ENCODE peak calls at places on chromosomes 1 and 21, in four cellular contexts. U is H1, B is mesendoderm, T is IMR-90. N is an unnamed sample.

GRCh38 chr1:173411835-173412742 is 65.0 kb upstream of the PRDX6 start:
- DNase-seq in B (no peak), T (peak), U (no peak), N (no peak)

GRCh38 chr1:111565079-111565478 is 54.5 kb upstream of the RAP1A start:
- DNase-seq in B (no peak), T (peak), U (no peak), N (no peak)

GRCh38 chr1:219990782-219991510 is 55.4 kb downstream of the EPRS1 start:
- DNase-seq in U (no peak), B (peak), T (peak), N (no peak)

GRCh38 chr1:89483010-89483756 is 41.4 kb upstream of the LRRC8B start:
- DNase-seq in U (peak), B (peak), T (peak), N (peak)

GRCh38 chr1:243727503-243728191 is 122.4 kb downstream of the AKT3 start:
- DNase-seq in B (no peak), T (no peak), U (no peak), N (no peak)

GRCh38 chr1:156126043-156126700 is 11.7 kb downstream of the LMNA start:
- DNase-seq in B (peak), T (peak), U (peak), N (peak)

GRCh38 chr1:180181996-180182675 is 27.5 kb downstream of the QSOX1 start:
- DNase-seq in B (no peak), U (no peak), T (no peak), N (no peak)

GRCh38 chr1:230119340-230119739 is 52.3 kb downstream of the GALNT2 start:
- DNase-seq in T (no peak), B (no peak), U (no peak), N (no peak)

GRCh38 chr1:225871374-225872074 is 10.7 kb downstream of the TMEM63A start:
- DNase-seq in T (no peak), B (peak), U (no peak), N (no peak)

GRCh38 chr1:73998348-73998959 is 199.5 kb downstream of the LRRIQ3 start:
- DNase-seq in U (no peak), B (peak), T (peak), N (no peak)

GRCh38 chr1:111140680-111140967 is 601 bp downstream of the CEPT1 start:
- DNase-seq in U (no peak), B (peak), T (peak), N (peak)

GRCh38 chr1:174786760-174787159 is 213.0 kb upstream of the CACYBP start:
- DNase-seq in T (no peak), U (no peak), B (no peak), N (no peak)

GRCh38 chr1:178864326-178864725 is 6.6 kb downstream of the ANGPTL1 start:
- DNase-seq in U (no peak), B (no peak), T (peak), N (no peak)

GRCh38 chr21:16318651-16319300 is 589.0 kb downstream of the USP25 start:
- DNase-seq in U (no peak), T (no peak), B (no peak), N (no peak)
- H4K5ac ChIP-seq in U (no peak), T (no peak), B (no peak), N (no peak)

GRCh38 chr1:2347409-2347785 is 44.0 kb downstream of the MORN1 start:
- DNase-seq in B (no peak), U (no peak), T (no peak), N (no peak)

GRCh38 chr1:2344744-2345296 is 46.5 kb downstream of the MORN1 start:
- DNase-seq in U (no peak), B (no peak), T (no peak), N (no peak)

GRCh38 chr1:2346691-2347408 is 44.5 kb downstream of the MORN1 start:
- DNase-seq in U (no peak), B (no peak), T (no peak), N (no peak)

GRCh38 chr1:2344121-2344681 is 47.2 kb downstream of the MORN1 start:
- DNase-seq in U (no peak), T (no peak), B (no peak), N (no peak)

GRCh38 chr1:2345297-2346075 is 45.9 kb downstream of the MORN1 start:
- DNase-seq in T (no peak), U (no peak), B (no peak), N (no peak)
- H2BK15ac ChIP-seq in T (no peak), U (no peak), B (no peak), N (no peak)

GRCh38 chr1:159746676-159747075 is 32.3 kb upstream of the CRP start:
- DNase-seq in B (no peak), T (no peak), U (no peak), N (no peak)
- H4K5ac ChIP-seq in B (no peak), T (no peak), U (no peak), N (no peak)

DNA sequence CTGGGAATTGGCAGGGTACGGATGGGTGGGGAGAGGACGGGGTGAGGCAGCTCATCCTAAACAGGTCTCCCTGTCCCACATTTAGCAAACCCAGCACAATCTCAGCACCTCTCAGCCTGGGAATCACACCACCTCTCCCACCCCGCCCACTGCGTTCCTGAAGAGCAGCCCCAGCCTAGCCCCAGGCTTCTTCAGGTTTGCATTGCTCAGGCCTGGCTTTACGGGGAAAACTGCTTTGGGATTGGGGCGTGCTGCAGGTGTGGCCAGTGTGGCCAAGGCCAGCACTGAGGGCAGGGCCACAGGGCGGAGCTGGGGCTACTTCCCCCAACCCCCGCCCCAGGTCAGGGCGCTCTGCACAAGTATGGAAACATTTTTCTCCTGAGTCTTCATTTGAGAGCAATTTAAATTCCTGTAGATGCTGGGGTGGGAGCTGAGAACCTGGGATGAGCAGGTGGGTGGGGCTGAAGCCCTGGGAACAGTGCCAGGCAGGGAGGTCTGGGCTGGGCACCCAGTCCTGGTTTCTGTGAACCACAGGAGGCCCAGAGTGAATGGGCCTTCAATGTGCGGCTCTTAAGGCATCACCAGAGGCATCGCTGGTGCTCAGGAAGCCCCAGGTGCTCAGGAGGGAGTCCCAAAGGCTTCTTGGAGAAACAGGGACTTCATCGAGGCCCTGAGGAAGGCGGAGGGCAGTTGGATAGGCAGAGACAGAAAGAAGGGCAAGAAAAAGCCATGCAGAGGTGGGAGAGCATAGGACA is 24.1 kb downstream of the TNNT2 start:
- DNase-seq in U (no peak), T (no peak), B (no peak), N (no peak)
- H2BK15ac ChIP-seq in U (no peak), T (no peak), B (no peak), N (no peak)

N was measured in H9.